ENCODE peak calls at places on chromosome 3, in eight cellular contexts. Y is NCI-H82; T is endothelial cell; U is WTC11; J is iPS-NIHi11; I is left colon; D is pons; V is stimulated activated CD4-positive, alpha-beta T cell treated with anti-CD3 and anti-CD28 coated beads, Interleukin-1b, Interleukin-23, amount 100 ng/mL, for 24 hours. G is an unnamed sample.

GRCh38 chr3:57009802-57010201 is 50.7 kb upstream of the SPATA12 start:
- DNase-seq in Y (no peak), T (no peak), U (no peak), J (no peak), I (no peak), D (no peak), V (no peak), G (no peak)

GRCh38 chr3:53114412-53115074 is 15.7 kb downstream of the RFT1 start:
- DNase-seq in Y (peak), T (no peak), U (no peak), J (no peak), I (no peak), D (no peak), V (no peak), G (no peak)

GRCh38 chr3:188036375-188036985 is 117.5 kb upstream of the LPP start:
- DNase-seq in Y (no peak), T (no peak), U (no peak), J (no peak), I (no peak), D (no peak), V (no peak), G (no peak)

GRCh38 chr3:47370887-47371697 is 9.7 kb upstream of the PTPN23 start:
- DNase-seq in Y (peak), T (peak), U (peak), J (peak), I (peak), D (no peak), V (no peak), G (peak)

GRCh38 chr3:45174234-45174633 is 28.1 kb upstream of the CDCP1 start:
- DNase-seq in Y (no peak), T (no peak), U (no peak), J (no peak), I (no peak), D (no peak), V (no peak), G (no peak)

GRCh38 chr3:188431553-188431952 is 277.6 kb downstream of the LPP start:
- DNase-seq in Y (no peak), T (no peak), U (no peak), J (no peak), I (no peak), D (no peak), V (no peak), G (no peak)

GRCh38 chr3:14379842-14380241 is 22.6 kb upstream of the SLC6A6 start:
- DNase-seq in Y (no peak), T (no peak), U (no peak), J (no peak), I (no peak), D (no peak), V (no peak), G (no peak)

GRCh38 chr3:156638271-156638670 is 36.1 kb upstream of the TIPARP start:
- DNase-seq in Y (no peak), T (no peak), U (no peak), J (no peak), I (no peak), D (no peak), V (no peak), G (no peak)